ENCODE peak calls at places on chromosomes 1 and 21, in six cellular contexts. A, T, F, Q, O and Z are unnamed samples.

GRCh38 chr1:57770772-57771171 is 346.9 kb upstream of the DAB1 start:
- DNase-seq in A (no peak), T (no peak), F (peak), Q (no peak), O (no peak), Z (peak)

GRCh38 chr21:14995695-14996490 is 68.9 kb downstream of the NRIP1 start:
- DNase-seq in A (no peak), T (no peak), F (peak), Q (no peak), O (no peak), Z (no peak)

GRCh38 chr1:204503122-204503912 is 8.7 kb upstream of the PIK3C2B start:
- DNase-seq in A (no peak), T (no peak), F (peak), Q (no peak), O (no peak), Z (peak)

GRCh38 chr1:38662141-38662540 is 197.4 kb downstream of the RRAGC start:
- DNase-seq in A (no peak), T (no peak), F (no peak), Q (peak), O (no peak), Z (no peak)

GRCh38 chr1:58763214-58763613 is 20.6 kb downstream of the JUN start:
- DNase-seq in A (no peak), T (no peak), F (peak), Q (no peak), O (no peak), Z (no peak)

GRCh38 chr1:172321429-172321828 is 99.1 kb upstream of the C1orf105 start:
- DNase-seq in A (no peak), T (peak), F (no peak), Q (no peak), O (no peak), Z (no peak)

GRCh38 chr1:203206116-203206687 is 19.7 kb upstream of the CHI3L1 start:
- DNase-seq in A (no peak), T (no peak), F (no peak), Q (no peak), O (no peak), Z (no peak)

GRCh38 chr21:33070921-33071877 is 1.3 kb downstream of the OLIG1 start:
- DNase-seq in A (no peak), T (no peak), F (no peak), Q (no peak), O (no peak), Z (no peak)

GRCh38 chr21:41112740-41113692 is 54.9 kb upstream of the BACE2 start:
- DNase-seq in A (no peak), T (peak), F (no peak), Q (no peak), O (no peak), Z (peak)

GRCh38 chr1:86779308-86780191 is 75.2 kb downstream of the SH3GLB1 start:
- DNase-seq in A (no peak), T (no peak), F (no peak), Q (peak), O (no peak), Z (no peak)

GRCh38 chr1:175268720-175269119 is 76.1 kb upstream of the KIAA0040 start:
- DNase-seq in A (no peak), T (no peak), F (no peak), Q (no peak), O (no peak), Z (no peak)

GRCh38 chr1:17596186-17596585 is 56.7 kb downstream of the ARHGEF10L start:
- DNase-seq in A (no peak), T (no peak), F (no peak), Q (no peak), O (no peak), Z (no peak)

GRCh38 chr1:14804626-14805025 is 206.1 kb downstream of the KAZN start:
- DNase-seq in A (no peak), T (no peak), F (no peak), Q (no peak), O (no peak), Z (no peak)